ENCODE peak calls at places on chromosomes 12 and 14, in seven cellular contexts. One of them, this sample, is unnamed.

GRCh38 chr14:101495827-101496778 is 65.2 kb upstream of the DIO3 start:
- DNase-seq in GM13976: no peak
- DNase-seq in epithelial cell of esophagus: no peak
- DNase-seq in mammary epithelial cell: no peak
- DNase-seq in transverse colon: peak; percentile 3
- DNase-seq in neural crest cell: no peak
- DNase-seq in body of pancreas: peak; percentile 38
- DNase-seq in this sample: no peak

GRCh38 chr14:102445066-102445465 is 64.5 kb downstream of the ANKRD9 start:
- DNase-seq in body of pancreas: no peak
- DNase-seq in neural crest cell: no peak
- DNase-seq in GM13976: no peak
- DNase-seq in mammary epithelial cell: no peak
- DNase-seq in epithelial cell of esophagus: no peak
- DNase-seq in transverse colon: no peak
- DNase-seq in this sample: no peak

GRCh38 chr12:85448548-85449139 is 168.6 kb downstream of the ALX1 start:
- DNase-seq in body of pancreas: no peak
- DNase-seq in mammary epithelial cell: no peak
- DNase-seq in neural crest cell: no peak
- DNase-seq in GM13976: no peak
- DNase-seq in transverse colon: no peak
- DNase-seq in epithelial cell of esophagus: peak; percentile 32
- DNase-seq in this sample: peak; percentile 15

GRCh38 chr14:86035882-86036281 is 505.9 kb downstream of the FLRT2 start:
- DNase-seq in body of pancreas: peak; percentile 20
- DNase-seq in GM13976: peak; percentile 3
- DNase-seq in neural crest cell: no peak
- DNase-seq in mammary epithelial cell: peak; percentile 17
- DNase-seq in transverse colon: no peak
- DNase-seq in epithelial cell of esophagus: peak; percentile 58
- DNase-seq in this sample: peak; percentile 41

GRCh38 chr14:105010891-105011291 is 10.0 kb downstream of the CDCA4 start:
- DNase-seq in epithelial cell of esophagus: no peak
- DNase-seq in transverse colon: peak; percentile 32
- DNase-seq in mammary epithelial cell: no peak
- DNase-seq in body of pancreas: no peak
- DNase-seq in GM13976: no peak
- DNase-seq in neural crest cell: no peak
- DNase-seq in this sample: no peak

GRCh38 chr14:94388027-94388895 is at the start of gene SERPINA1:
- DNase-seq in mammary epithelial cell: peak; percentile 97
- DNase-seq in neural crest cell: no peak
- DNase-seq in transverse colon: no peak
- DNase-seq in GM13976: peak; percentile 5
- DNase-seq in epithelial cell of esophagus: peak; percentile 89
- DNase-seq in body of pancreas: peak; percentile 19
- DNase-seq in this sample: peak; percentile 51

GRCh38 chr14:20436363-20436755 is 393 bp upstream of the KLHL33 start:
- DNase-seq in body of pancreas: no peak
- DNase-seq in neural crest cell: no peak
- DNase-seq in transverse colon: no peak
- DNase-seq in mammary epithelial cell: no peak
- DNase-seq in GM13976: no peak
- DNase-seq in epithelial cell of esophagus: peak; percentile 60
- DNase-seq in this sample: peak; percentile 76

GRCh38 chr14:37565550-37565949 is 29.5 kb downstream of the FOXA1 start:
- DNase-seq in body of pancreas: no peak
- DNase-seq in mammary epithelial cell: no peak
- DNase-seq in epithelial cell of esophagus: no peak
- DNase-seq in transverse colon: no peak
- DNase-seq in neural crest cell: no peak
- DNase-seq in GM13976: no peak
- DNase-seq in this sample: no peak

GRCh38 chr14:25411933-25412757 is 362.2 kb upstream of the STXBP6 start:
- DNase-seq in GM13976: no peak
- DNase-seq in mammary epithelial cell: no peak
- DNase-seq in body of pancreas: no peak
- DNase-seq in neural crest cell: peak; percentile 4
- DNase-seq in epithelial cell of esophagus: peak; percentile 6
- DNase-seq in transverse colon: no peak
- DNase-seq in this sample: peak; percentile 8

DNA sequence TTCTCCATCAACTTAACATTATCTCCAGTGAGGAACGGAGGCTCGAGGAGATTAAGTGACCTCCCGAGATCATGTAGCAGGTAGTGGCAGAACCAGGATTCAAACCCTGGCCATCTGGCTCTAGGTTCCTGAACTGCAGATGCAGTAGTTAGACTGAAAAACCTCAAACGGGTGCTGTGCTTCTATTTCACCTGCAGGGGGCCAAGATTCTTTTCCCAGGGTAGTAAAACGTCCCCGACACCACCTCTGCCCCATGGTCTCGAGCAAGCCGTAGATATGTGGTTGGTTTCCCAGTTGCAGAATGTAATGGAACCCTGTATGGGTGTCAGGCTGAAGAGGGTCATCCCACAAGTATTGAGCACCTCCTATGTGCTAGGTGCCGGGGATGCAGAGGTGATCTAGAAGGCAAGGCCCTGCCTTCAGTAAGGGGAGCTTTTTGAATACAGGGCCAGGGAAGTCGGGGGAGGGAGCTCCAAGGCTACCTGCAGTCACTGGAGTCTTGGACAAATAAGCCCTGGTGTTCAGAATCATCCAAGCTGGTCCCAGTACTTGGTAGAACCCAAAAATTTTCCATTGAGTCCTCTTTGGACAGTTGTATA is 197.1 kb downstream of the CHST11 start:
- DNase-seq in transverse colon: no peak
- DNase-seq in neural crest cell: peak; percentile 19
- DNase-seq in GM13976: peak; percentile 41
- DNase-seq in body of pancreas: no peak
- DNase-seq in mammary epithelial cell: no peak
- DNase-seq in epithelial cell of esophagus: no peak
- DNase-seq in this sample: no peak
- TF ChIP-seq CTCF in transverse colon: peak; percentile 34
- TF ChIP-seq CTCF in neural crest cell: peak; percentile 51
- TF ChIP-seq CTCF in GM13976: no peak
- TF ChIP-seq CTCF in body of pancreas: no peak
- TF ChIP-seq CTCF in mammary epithelial cell: peak; percentile 35
- TF ChIP-seq CTCF in epithelial cell of esophagus: peak; percentile 35
- TF ChIP-seq CTCF in this sample: peak; percentile 40

DNA sequence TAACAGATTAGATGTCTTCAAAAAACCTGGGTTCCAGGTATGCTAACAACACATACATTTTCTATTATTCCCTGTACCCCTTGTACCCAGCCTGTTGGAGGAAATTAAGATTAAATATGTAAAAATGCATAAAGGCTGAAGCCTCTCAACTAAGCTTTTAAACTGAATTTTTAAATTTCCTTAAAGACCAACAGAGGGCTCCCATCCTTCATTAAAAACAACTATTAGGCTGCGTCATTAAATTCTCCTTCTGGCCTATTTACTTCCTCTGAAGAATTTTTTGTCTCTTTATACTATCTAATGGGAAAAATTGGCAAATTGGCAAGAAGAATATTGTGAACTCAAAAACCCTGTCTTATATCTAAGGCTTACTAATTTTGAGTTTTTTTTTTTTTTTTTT is 21.8 kb downstream of the SENP1 start:
- DNase-seq in GM13976: no peak
- DNase-seq in mammary epithelial cell: no peak
- DNase-seq in transverse colon: no peak
- DNase-seq in body of pancreas: no peak
- DNase-seq in epithelial cell of esophagus: no peak
- DNase-seq in neural crest cell: no peak
- DNase-seq in this sample: peak; percentile 35
- TF ChIP-seq CTCF in GM13976: no peak
- TF ChIP-seq CTCF in mammary epithelial cell: no peak
- TF ChIP-seq CTCF in transverse colon: peak; percentile 4
- TF ChIP-seq CTCF in body of pancreas: no peak
- TF ChIP-seq CTCF in epithelial cell of esophagus: peak; percentile 6
- TF ChIP-seq CTCF in neural crest cell: peak; percentile 60
- TF ChIP-seq CTCF in this sample: peak; percentile 26

GRCh38 chr12:111268738-111269572 is 99.9 kb downstream of the PHETA1 start:
- DNase-seq in mammary epithelial cell: no peak
- DNase-seq in neural crest cell: peak; percentile 20
- DNase-seq in epithelial cell of esophagus: no peak
- DNase-seq in body of pancreas: no peak
- DNase-seq in GM13976: peak; percentile 62
- DNase-seq in transverse colon: no peak
- DNase-seq in this sample: peak; percentile 12

GRCh38 chr12:111270128-111270651 is 98.7 kb downstream of the PHETA1 start:
- DNase-seq in neural crest cell: no peak
- DNase-seq in body of pancreas: no peak
- DNase-seq in GM13976: no peak
- DNase-seq in transverse colon: no peak
- DNase-seq in mammary epithelial cell: no peak
- DNase-seq in epithelial cell of esophagus: no peak
- DNase-seq in this sample: no peak

GRCh38 chr12:111270773-111271172 is 98.1 kb downstream of the PHETA1 start:
- DNase-seq in epithelial cell of esophagus: no peak
- DNase-seq in transverse colon: no peak
- DNase-seq in mammary epithelial cell: no peak
- DNase-seq in body of pancreas: no peak
- DNase-seq in GM13976: no peak
- DNase-seq in neural crest cell: no peak
- DNase-seq in this sample: no peak

GRCh38 chr12:111269688-111270087 is 99.2 kb downstream of the PHETA1 start:
- DNase-seq in transverse colon: no peak
- DNase-seq in GM13976: no peak
- DNase-seq in epithelial cell of esophagus: no peak
- DNase-seq in body of pancreas: no peak
- DNase-seq in mammary epithelial cell: no peak
- DNase-seq in neural crest cell: no peak
- DNase-seq in this sample: no peak

GRCh38 chr12:111271674-111272418 is 97.0 kb downstream of the PHETA1 start:
- DNase-seq in neural crest cell: no peak
- DNase-seq in epithelial cell of esophagus: no peak
- DNase-seq in mammary epithelial cell: no peak
- DNase-seq in GM13976: no peak
- DNase-seq in transverse colon: no peak
- DNase-seq in body of pancreas: no peak
- DNase-seq in this sample: peak; percentile 5
- TF ChIP-seq CTCF in neural crest cell: peak; percentile 38
- TF ChIP-seq CTCF in epithelial cell of esophagus: peak; percentile 40
- TF ChIP-seq CTCF in mammary epithelial cell: no peak
- TF ChIP-seq CTCF in GM13976: peak; percentile 14
- TF ChIP-seq CTCF in transverse colon: no peak
- TF ChIP-seq CTCF in body of pancreas: no peak
- TF ChIP-seq CTCF in this sample: peak; percentile 38

GRCh38 chr12:5648692-5649338 is 216.9 kb downstream of the NTF3 start:
- DNase-seq in body of pancreas: no peak
- DNase-seq in GM13976: no peak
- DNase-seq in neural crest cell: no peak
- DNase-seq in transverse colon: no peak
- DNase-seq in mammary epithelial cell: no peak
- DNase-seq in epithelial cell of esophagus: no peak
- DNase-seq in this sample: peak; percentile 2
- TF ChIP-seq CTCF in body of pancreas: no peak
- TF ChIP-seq CTCF in GM13976: no peak
- TF ChIP-seq CTCF in neural crest cell: peak; percentile 83
- TF ChIP-seq CTCF in transverse colon: peak; percentile 41
- TF ChIP-seq CTCF in mammary epithelial cell: peak; percentile 26
- TF ChIP-seq CTCF in epithelial cell of esophagus: peak; percentile 35
- TF ChIP-seq CTCF in this sample: no peak

This sample was measured in fibroblast of mammary gland.